ENCODE peak calls at places on chromosomes 6 and 20, in eight cellular contexts. C is neural progenitor cell; L is pancreas; O is activated CD4-positive, alpha-beta T cell treated with anti-CD3 and anti-CD28 coated beads for 4 hours; D is substantia nigra; U is HEK293T; P is mucosa of gallbladder; S is T-cell. N is an unnamed sample.

GRCh38 chr20:3412600-3413392 is 5.3 kb upstream of the DNAAF9 start:
- DNase-seq in C (no peak), L (no peak), O (no peak), D (no peak), U (no peak), P (no peak), S (no peak), N (no peak)

GRCh38 chr6:3205913-3206312 is 21.5 kb downstream of the TUBB2B start:
- DNase-seq in C (no peak), L (no peak), O (no peak), D (no peak), U (no peak), P (no peak), S (no peak), N (no peak)

GRCh38 chr6:70685494-70686180 is 18.0 kb downstream of the SMAP1 start:
- DNase-seq in C (no peak), L (no peak), O (no peak), D (no peak), U (no peak), P (no peak), S (no peak), N (no peak)

GRCh38 chr6:15874821-15875220 is 212.0 kb upstream of the DTNBP1 start:
- DNase-seq in C (no peak), L (no peak), O (no peak), D (no peak), U (no peak), P (no peak), S (no peak), N (no peak)

GRCh38 chr20:7025635-7026034 is 258.1 kb downstream of the BMP2 start:
- DNase-seq in C (no peak), L (no peak), O (no peak), D (no peak), U (no peak), P (no peak), S (no peak), N (no peak)

GRCh38 chr6:90399970-90400369 is 103.3 kb upstream of the BACH2 start:
- DNase-seq in C (no peak), L (no peak), O (peak), D (no peak), U (no peak), P (no peak), S (no peak), N (no peak)

GRCh38 chr6:31822038-31822821 is 5.3 kb upstream of the HSPA1B start:
- DNase-seq in C (peak), L (peak), O (peak), D (peak), U (peak), P (peak), S (peak), N (peak)

GRCh38 chr20:650954-651353 is 2.0 kb downstream of the SRXN1 start:
- DNase-seq in C (no peak), L (no peak), O (no peak), D (no peak), U (no peak), P (no peak), S (no peak), N (no peak)

GRCh38 chr20:23013429-23013828 is 21.7 kb upstream of the SSTR4 start:
- DNase-seq in C (no peak), L (no peak), O (no peak), D (no peak), U (no peak), P (no peak), S (no peak), N (no peak)

GRCh38 chr6:104418839-104419238 is 440.9 kb downstream of the HACE1 start:
- DNase-seq in C (no peak), L (no peak), O (no peak), D (no peak), U (no peak), P (no peak), S (no peak), N (no peak)

GRCh38 chr6:129007819-129008218 is 124.9 kb downstream of the LAMA2 start:
- DNase-seq in C (no peak), L (no peak), O (no peak), D (no peak), U (no peak), P (no peak), S (no peak), N (no peak)

GRCh38 chr6:169725270-169726048 is 1.2 kb upstream of the PHF10 start:
- DNase-seq in C (peak), L (peak), O (no peak), D (peak), U (peak), P (peak), S (no peak), N (peak)

GRCh38 chr6:55069132-55069781 is 105.1 kb upstream of the HCRTR2 start:
- DNase-seq in C (peak), L (peak), O (no peak), D (peak), U (peak), P (peak), S (no peak), N (no peak)

GRCh38 chr20:41192575-41192974 is 55.2 kb downstream of the PLCG1 start:
- DNase-seq in C (no peak), L (no peak), O (no peak), D (no peak), U (no peak), P (no peak), S (no peak), N (no peak)

GRCh38 chr20:49510562-49511117 is 28.2 kb upstream of the KCNB1 start:
- DNase-seq in C (no peak), L (peak), O (no peak), D (no peak), U (no peak), P (peak), S (no peak), N (no peak)

GRCh38 chr20:33159713-33160112 is 8.2 kb upstream of the BPIFA2 start:
- DNase-seq in C (no peak), L (no peak), O (no peak), D (no peak), U (no peak), P (no peak), S (no peak), N (no peak)

GRCh38 chr6:38912378-38912777 is 136.2 kb upstream of the GLP1R start:
- DNase-seq in C (no peak), L (no peak), O (no peak), D (no peak), U (no peak), P (no peak), S (no peak), N (no peak)

GRCh38 chr20:58482416-58482815 is 32.8 kb downstream of the APCDD1L start:
- DNase-seq in C (no peak), L (no peak), O (no peak), D (no peak), U (no peak), P (no peak), S (no peak), N (no peak)

GRCh38 chr6:27040244-27041042 is 207.1 kb upstream of the PRSS16 start:
- DNase-seq in C (no peak), L (no peak), O (no peak), D (no peak), U (no peak), P (no peak), S (no peak), N (no peak)

GRCh38 chr6:151239603-151240035 is at the start of gene AKAP12:
- DNase-seq in C (peak), L (no peak), O (no peak), D (peak), U (no peak), P (peak), S (no peak), N (no peak)

GRCh38 chr6:142349215-142349823 is 47.5 kb downstream of the ADGRG6 start:
- DNase-seq in C (no peak), L (no peak), O (no peak), D (no peak), U (no peak), P (no peak), S (no peak), N (no peak)

GRCh38 chr6:9204171-9204570 is 768.8 kb upstream of the SLC35B3 start:
- DNase-seq in C (no peak), L (peak), O (no peak), D (no peak), U (no peak), P (peak), S (no peak), N (no peak)

GRCh38 chr20:45780159-45780558 is 11.5 kb downstream of the WFDC3 start:
- DNase-seq in C (no peak), L (no peak), O (no peak), D (no peak), U (no peak), P (no peak), S (no peak), N (no peak)

GRCh38 chr20:1330075-1330830 is 1.3 kb upstream of the SDCBP2 start:
- DNase-seq in C (no peak), L (peak), O (peak), D (peak), U (no peak), P (peak), S (peak), N (peak)